ENCODE peak calls at places on chromosomes 16 and 17, in six cellular contexts. One of them, this sample, is unnamed.
A peak's percentile ranks its signal among the peaks of the same experiment; 100 is the strongest.

GRCh38 chr17:14510136-14510535 is 209.3 kb downstream of the HS3ST3B1 start:
- DNase-seq in SK-N-DZ: no peak
- DNase-seq in NCI-H524: no peak
- DNase-seq in GM12865: no peak
- DNase-seq in AG10803: peak; percentile 44
- DNase-seq in HEK293T: no peak
- DNase-seq in this sample: no peak

GRCh38 chr16:78235876-78236275 is 136.4 kb downstream of the WWOX start:
- DNase-seq in SK-N-DZ: no peak
- DNase-seq in AG10803: no peak
- DNase-seq in NCI-H524: no peak
- DNase-seq in GM12865: no peak
- DNase-seq in HEK293T: no peak
- DNase-seq in this sample: no peak

GRCh38 chr17:67260051-67260987 is 15.3 kb upstream of the HELZ start:
- DNase-seq in GM12865: peak; percentile 24
- DNase-seq in AG10803: peak; percentile 86
- DNase-seq in HEK293T: no peak
- DNase-seq in SK-N-DZ: no peak
- DNase-seq in NCI-H524: no peak
- DNase-seq in this sample: no peak

GRCh38 chr17:2275722-2276121 is 27.9 kb downstream of the SMG6 start:
- DNase-seq in AG10803: no peak
- DNase-seq in GM12865: no peak
- DNase-seq in HEK293T: no peak
- DNase-seq in NCI-H524: no peak
- DNase-seq in SK-N-DZ: no peak
- DNase-seq in this sample: no peak

GRCh38 chr16:88698694-88699045 is 7.5 kb downstream of the RNF166 start:
- DNase-seq in HEK293T: no peak
- DNase-seq in SK-N-DZ: no peak
- DNase-seq in AG10803: no peak
- DNase-seq in GM12865: peak; percentile 55
- DNase-seq in NCI-H524: no peak
- DNase-seq in this sample: no peak

GRCh38 chr17:2282297-2282873 is 21.2 kb downstream of the SMG6 start:
- DNase-seq in NCI-H524: peak; percentile 55
- DNase-seq in SK-N-DZ: peak; percentile 74
- DNase-seq in AG10803: peak; percentile 93
- DNase-seq in GM12865: peak; percentile 75
- DNase-seq in HEK293T: peak; percentile 46
- DNase-seq in this sample: peak; percentile 66

GRCh38 chr17:45749831-45750335 is 34.2 kb upstream of the CRHR1 start:
- DNase-seq in NCI-H524: peak; percentile 85
- DNase-seq in HEK293T: no peak
- DNase-seq in SK-N-DZ: no peak
- DNase-seq in GM12865: no peak
- DNase-seq in AG10803: no peak
- DNase-seq in this sample: no peak

GRCh38 chr16:84941916-84942315 is 69.4 kb downstream of the ZDHHC7 start:
- DNase-seq in SK-N-DZ: no peak
- DNase-seq in NCI-H524: no peak
- DNase-seq in HEK293T: no peak
- DNase-seq in GM12865: no peak
- DNase-seq in AG10803: peak; percentile 84
- DNase-seq in this sample: no peak

GRCh38 chr16:49442805-49443204 is 69.2 kb downstream of the C16orf78 start:
- DNase-seq in HEK293T: no peak
- DNase-seq in SK-N-DZ: no peak
- DNase-seq in NCI-H524: no peak
- DNase-seq in AG10803: no peak
- DNase-seq in GM12865: no peak
- DNase-seq in this sample: no peak

GRCh38 chr16:9007177-9007794 is 43.6 kb upstream of the USP7 start:
- DNase-seq in GM12865: no peak
- DNase-seq in NCI-H524: no peak
- DNase-seq in SK-N-DZ: peak; percentile 29
- DNase-seq in AG10803: peak; percentile 8
- DNase-seq in HEK293T: no peak
- DNase-seq in this sample: no peak

GRCh38 chr17:78694805-78695531 is 87.1 kb downstream of the CYTH1 start:
- DNase-seq in GM12865: peak; percentile 74
- DNase-seq in AG10803: no peak
- DNase-seq in HEK293T: no peak
- DNase-seq in NCI-H524: no peak
- DNase-seq in SK-N-DZ: no peak
- DNase-seq in this sample: no peak

GRCh38 chr16:84063972-84064371 is 21.4 kb upstream of the SLC38A8 start:
- DNase-seq in SK-N-DZ: peak; percentile 47
- DNase-seq in AG10803: no peak
- DNase-seq in HEK293T: no peak
- DNase-seq in GM12865: no peak
- DNase-seq in NCI-H524: no peak
- DNase-seq in this sample: no peak

GRCh38 chr17:83100853-83101391 is 21.5 kb downstream of the METRNL start:
- DNase-seq in GM12865: peak; percentile 60
- DNase-seq in SK-N-DZ: no peak
- DNase-seq in HEK293T: no peak
- DNase-seq in NCI-H524: no peak
- DNase-seq in AG10803: no peak
- DNase-seq in this sample: no peak

GRCh38 chr17:49747632-49748031 is 16.3 kb downstream of the FAM117A start:
- DNase-seq in HEK293T: no peak
- DNase-seq in SK-N-DZ: no peak
- DNase-seq in AG10803: no peak
- DNase-seq in NCI-H524: no peak
- DNase-seq in GM12865: no peak
- DNase-seq in this sample: no peak

GRCh38 chr17:4897198-4897657 is 2.1 kb upstream of the C17orf107 start:
- DNase-seq in GM12865: no peak
- DNase-seq in AG10803: no peak
- DNase-seq in HEK293T: no peak
- DNase-seq in NCI-H524: no peak
- DNase-seq in SK-N-DZ: no peak
- DNase-seq in this sample: no peak

GRCh38 chr17:45825792-45826191 is 18.9 kb upstream of the SPPL2C start:
- DNase-seq in HEK293T: no peak
- DNase-seq in NCI-H524: no peak
- DNase-seq in GM12865: no peak
- DNase-seq in AG10803: no peak
- DNase-seq in SK-N-DZ: no peak
- DNase-seq in this sample: no peak